ENCODE peak calls at places on chromosomes 1 and 21, in nine cellular contexts. E is astrocyte of the spinal cord; G is GM13976; Q is C1 segment of cervical spinal cord; I is EL; N is suprapubic skin; K is body of pancreas; C is activated CD4-positive, alpha-beta T cell treated with anti-CD3 and anti-CD28 coated beads, Interleukin-2, amount 10 ng/mL, durations not matched to agents 24 days and 14 days; L is OCI-LY7. U is an unnamed sample.

GRCh38 chr1:103144681-103145080 is 36.4 kb upstream of the COL11A1 start:
- DNase-seq in K (no peak), I (no peak), E (peak), G (no peak), N (no peak), C (no peak), Q (no peak), L (no peak), U (no peak)

GRCh38 chr21:40254540-40255455 is 387.6 kb downstream of the PCP4 start:
- DNase-seq in N (no peak), G (no peak), L (no peak), C (no peak), K (no peak), Q (no peak), I (peak), E (peak), U (no peak)

GRCh38 chr1:6348511-6349191 is 44.9 kb downstream of the ACOT7 start:
- DNase-seq in Q (no peak), E (peak), G (no peak), N (no peak), I (no peak), L (no peak), C (peak), K (no peak), U (no peak)

GRCh38 chr1:119008483-119009299 is 20.5 kb upstream of the TBX15 start:
- DNase-seq in C (peak), K (peak), L (peak), Q (no peak), I (peak), N (no peak), G (peak), E (peak), U (no peak)

GRCh38 chr1:178502856-178503255 is 6.1 kb upstream of the CLEC20A start:
- DNase-seq in K (no peak), I (no peak), E (no peak), N (no peak), C (no peak), Q (no peak), L (no peak), G (no peak), U (no peak)

GRCh38 chr1:19066248-19066873 is 109.9 kb upstream of the IFFO2 start:
- DNase-seq in N (no peak), K (peak), Q (no peak), E (peak), G (no peak), C (no peak), L (no peak), I (no peak), U (no peak)

GRCh38 chr1:175317309-175317708 is 124.7 kb upstream of the KIAA0040 start:
- DNase-seq in I (no peak), Q (no peak), E (no peak), C (peak), K (peak), N (no peak), G (no peak), L (peak), U (no peak)

GRCh38 chr21:27713159-27714109 is 746.5 kb upstream of the ADAMTS5 start:
- DNase-seq in Q (no peak), L (no peak), E (no peak), N (no peak), C (no peak), K (no peak), G (no peak), I (no peak), U (no peak)

GRCh38 chr1:102852583-102852982 is 255.7 kb downstream of the COL11A1 start:
- DNase-seq in K (no peak), I (peak), G (no peak), C (no peak), Q (no peak), E (no peak), N (no peak), L (no peak), U (no peak)

GRCh38 chr1:226603030-226603960 is 54.7 kb downstream of the STUM start:
- DNase-seq in Q (no peak), L (no peak), C (no peak), K (peak), E (peak), N (peak), G (no peak), I (peak), U (no peak)

GRCh38 chr1:53732912-53733317 is 6.0 kb downstream of the GLIS1 start:
- DNase-seq in I (peak), Q (no peak), N (no peak), L (no peak), G (no peak), K (no peak), E (peak), C (no peak), U (no peak)

GRCh38 chr21:29436143-29436542 is 137.4 kb downstream of the BACH1 start:
- DNase-seq in N (peak), L (no peak), Q (no peak), G (no peak), E (no peak), I (no peak), K (no peak), C (peak), U (no peak)

GRCh38 chr1:244778356-244778755 is 57.1 kb upstream of the COX20 start:
- DNase-seq in I (peak), C (no peak), E (peak), N (no peak), G (no peak), K (no peak), Q (no peak), L (no peak), U (no peak)

GRCh38 chr1:4122513-4123160 is 222.6 kb upstream of the C1orf174 start:
- DNase-seq in N (peak), Q (no peak), I (no peak), E (no peak), K (no peak), L (no peak), C (no peak), G (no peak), U (no peak)

GRCh38 chr1:203276916-203277535 is 28.3 kb upstream of the BTG2 start:
- DNase-seq in I (no peak), E (no peak), N (no peak), L (peak), G (no peak), C (peak), Q (no peak), K (peak), U (peak)